ENCODE peak calls at places on chromosomes 13 and 19, in five cellular contexts. P is H54, X is COR-L47, E is AML-193, T is NCI-H1105. I is an unnamed sample.
A peak's percentile ranks its signal among the peaks of the same experiment; 100 is the strongest.

GRCh38 chr19:19402656-19403372 is 2.7 kb upstream of the GATAD2A start:
- DNase-seq in P (no peak), X (no peak), E (peak; percentile 55), T (no peak), I (no peak)

GRCh38 chr19:2774953-2775555 is 8.0 kb downstream of the SGTA start:
- DNase-seq in P (no peak), X (no peak), E (no peak), T (no peak), I (no peak)

GRCh38 chr19:51810228-51810627 is 15.3 kb downstream of the FPR3 start:
- DNase-seq in P (no peak), X (peak; percentile 28), E (no peak), T (no peak), I (no peak)

GRCh38 chr13:24341439-24341838 is 32.1 kb downstream of the C1QTNF9 start:
- DNase-seq in P (peak; percentile 9), X (no peak), E (no peak), T (no peak), I (no peak)

GRCh38 chr19:58356971-58357797 is 3.9 kb upstream of the A1BG start:
- DNase-seq in P (no peak), X (no peak), E (no peak), T (no peak), I (no peak)

GRCh38 chr13:45807520-45808099 is 43.9 kb downstream of the SIAH3 start:
- DNase-seq in P (no peak), X (peak; percentile 52), E (peak; percentile 71), T (peak; percentile 14), I (no peak)

GRCh38 chr13:84243340-84243739 is 361.1 kb upstream of the SLITRK1 start:
- DNase-seq in P (no peak), X (no peak), E (no peak), T (no peak), I (no peak)

GRCh38 chr19:902093-902370 is 8.7 kb downstream of the RNU6-9 start:
- DNase-seq in P (no peak), X (no peak), E (no peak), T (no peak), I (no peak)

GRCh38 chr19:5627395-5627904 is 4.6 kb downstream of the SAFB start:
- DNase-seq in P (no peak), X (no peak), E (peak; percentile 77), T (no peak), I (no peak)

I was measured in DMS79 treated with DMSO at 0.1 percent for 48 hours.